ENCODE peak calls at places on chromosomes 13 and 19, in ten cellular contexts. R, Q, D, C, Y, S, U, B, Z and I are unnamed samples.

GRCh38 chr13:113921763-113922162 is 52.1 kb downstream of the C13orf46 start:
- DNase-seq in B (no peak), Q (no peak), Z (no peak), S (no peak), D (no peak), C (no peak), Y (no peak), U (no peak), R (peak), I (no peak)

GRCh38 chr19:23440791-23441190 is 45.5 kb upstream of the ZNF91 start:
- DNase-seq in C (no peak), R (no peak), Z (peak), B (no peak), U (no peak), D (no peak), Y (peak), S (no peak), Q (no peak), I (no peak)

GRCh38 chr13:110056640-110057039 is 250.3 kb downstream of the COL4A1 start:
- DNase-seq in C (no peak), U (no peak), D (no peak), S (no peak), R (no peak), Q (no peak), B (no peak), Y (no peak), Z (no peak), I (no peak)

GRCh38 chr13:34863360-34864135 is 78.5 kb upstream of the NBEA start:
- DNase-seq in R (no peak), C (no peak), Y (peak), S (peak), D (no peak), B (no peak), Z (no peak), U (peak), Q (peak), I (no peak)

GRCh38 chr13:60790620-60791019 is 393.6 kb downstream of the TDRD3 start:
- DNase-seq in Q (no peak), Y (no peak), U (no peak), C (no peak), R (no peak), Z (no peak), D (no peak), S (no peak), B (no peak), I (no peak)

GRCh38 chr19:41861846-41862245 is 1.8 kb downstream of the RPS19 start:
- DNase-seq in B (no peak), R (no peak), Y (no peak), Q (no peak), U (no peak), Z (no peak), S (no peak), D (no peak), C (no peak), I (no peak)

GRCh38 chr13:109369357-109370052 is 416.9 kb downstream of the IRS2 start:
- DNase-seq in D (no peak), B (no peak), R (no peak), Q (no peak), Y (no peak), S (no peak), C (no peak), U (no peak), Z (peak), I (no peak)

GRCh38 chr19:18659281-18660050 is 22.6 kb downstream of the KLHL26 start:
- DNase-seq in Z (no peak), S (no peak), R (no peak), Q (no peak), C (no peak), Y (no peak), B (no peak), U (no peak), D (no peak), I (peak)

GRCh38 chr19:3565177-3565576 is 7.6 kb upstream of the HMG20B start:
- DNase-seq in Y (no peak), R (no peak), C (no peak), U (no peak), B (no peak), Q (peak), Z (no peak), D (no peak), S (no peak), I (no peak)

GRCh38 chr19:11420429-11420893 is 1.3 kb upstream of the RGL3 start:
- DNase-seq in R (no peak), C (no peak), Z (no peak), Q (no peak), Y (no peak), S (no peak), U (no peak), B (no peak), D (no peak), I (no peak)

GRCh38 chr19:19777692-19778091 is 43.9 kb downstream of the ZNF506 start:
- DNase-seq in C (no peak), R (no peak), B (no peak), D (no peak), S (no peak), U (no peak), Y (no peak), Z (no peak), Q (no peak), I (no peak)

GRCh38 chr13:41196011-41196410 is 1.6 kb upstream of the KBTBD7 start:
- DNase-seq in D (no peak), U (no peak), S (no peak), R (no peak), C (no peak), Q (no peak), Y (no peak), B (no peak), Z (no peak), I (no peak)

GRCh38 chr13:75226755-75227435 is 255.1 kb downstream of the TBC1D4 start:
- DNase-seq in S (peak), D (no peak), U (peak), C (no peak), R (no peak), Z (no peak), B (no peak), Q (peak), Y (no peak), I (no peak)

GRCh38 chr19:29866011-29866410 is 54.2 kb downstream of the CCNE1 start:
- DNase-seq in S (no peak), Q (no peak), R (no peak), B (no peak), U (no peak), C (no peak), Y (no peak), Z (no peak), D (no peak), I (no peak)

GRCh38 chr19:39506944-39507714 is 7.8 kb upstream of the SELENOV start:
- DNase-seq in Q (peak), S (peak), C (peak), R (no peak), B (peak), D (peak), U (peak), Z (no peak), Y (no peak), I (peak)

GRCh38 chr13:34164585-34164984 is 346.6 kb downstream of the RFC3 start:
- DNase-seq in S (peak), B (no peak), R (no peak), Z (no peak), Y (no peak), C (no peak), D (no peak), U (no peak), Q (no peak), I (no peak)

GRCh38 chr19:30719189-30719990 is 347.2 kb downstream of the ZNF536 start:
- DNase-seq in Y (no peak), R (peak), U (no peak), Q (no peak), S (peak), C (no peak), Z (no peak), B (no peak), D (peak), I (no peak)